ENCODE peak calls at places on chromosomes 1 and 21, in six cellular contexts. C, X, H, P, G and I are unnamed samples.

GRCh38 chr1:112083487-112083886 is 94.0 kb upstream of the KCND3 start:
- DNase-seq in X (no peak), C (peak), P (peak), H (no peak), G (no peak), I (no peak)

GRCh38 chr1:51237714-51238403 is 1.8 kb downstream of the RNF11 start:
- DNase-seq in X (no peak), H (no peak), G (no peak), P (no peak), C (peak), I (no peak)

GRCh38 chr21:44817914-44818635 is at the start of gene SUMO3:
- DNase-seq in P (peak), X (peak), G (peak), C (peak), H (peak), I (peak)

GRCh38 chr1:188782220-188782841 is 1695.3 kb downstream of the BRINP3 start:
- DNase-seq in G (peak), X (peak), P (peak), H (no peak), C (peak), I (peak)

GRCh38 chr1:43867946-43868740 is 65.5 kb upstream of the ARTN start:
- DNase-seq in G (no peak), H (no peak), X (no peak), P (no peak), C (peak), I (no peak)

GRCh38 chr21:39611547-39612190 is 1.1 kb upstream of the B3GALT5 start:
- DNase-seq in C (no peak), H (no peak), X (no peak), G (no peak), P (no peak), I (no peak)

GRCh38 chr1:12152106-12152891 is 14.5 kb upstream of the TNFRSF1B start:
- DNase-seq in C (no peak), H (no peak), X (no peak), P (no peak), G (no peak), I (no peak)

GRCh38 chr1:9629445-9630201 is 21.9 kb upstream of the PIK3CD start:
- DNase-seq in C (no peak), X (no peak), H (peak), G (no peak), P (no peak), I (no peak)

GRCh38 chr21:29376556-29376955 is 77.8 kb downstream of the BACH1 start:
- DNase-seq in P (peak), H (no peak), G (peak), C (no peak), X (peak), I (peak)

GRCh38 chr1:46547481-46548383 is 3.7 kb downstream of the KNCN start:
- DNase-seq in G (peak), C (peak), H (no peak), P (no peak), X (no peak), I (peak)

GRCh38 chr21:25515484-25516405 is 91.5 kb downstream of the MRPL39 start:
- DNase-seq in P (no peak), X (no peak), G (no peak), H (no peak), C (peak), I (no peak)

GRCh38 chr1:92563457-92564216 is 76.9 kb upstream of the GFI1 start:
- DNase-seq in C (no peak), P (no peak), G (no peak), X (no peak), H (no peak), I (no peak)

GRCh38 chr1:227792216-227793078 is 23.0 kb upstream of the PRSS38 start:
- DNase-seq in X (no peak), H (peak), P (no peak), C (no peak), G (no peak), I (no peak)

GRCh38 chr1:213065800-213066199 is 14.8 kb downstream of the RPS6KC1 start:
- DNase-seq in P (no peak), C (no peak), H (no peak), G (no peak), X (no peak), I (no peak)

GRCh38 chr1:31152181-31152768 is 86.8 kb upstream of the PUM1 start:
- DNase-seq in G (no peak), C (peak), X (no peak), P (no peak), H (no peak), I (no peak)

GRCh38 chr1:30842698-30843354 is 65.7 kb downstream of the SDC3 start:
- DNase-seq in G (no peak), X (no peak), P (no peak), H (no peak), C (peak), I (no peak)

GRCh38 chr1:24567792-24568388 is 12.0 kb downstream of the NCMAP start:
- DNase-seq in C (no peak), H (no peak), P (no peak), G (peak), X (no peak), I (peak)

GRCh38 chr1:1068374-1069060 is 5.6 kb downstream of the RNF223 start:
- DNase-seq in P (no peak), C (no peak), G (peak), X (no peak), H (no peak), I (peak)

GRCh38 chr1:108502624-108503023 is 52.5 kb downstream of the NBPF6 start:
- DNase-seq in X (no peak), G (no peak), H (no peak), P (no peak), C (peak), I (no peak)

GRCh38 chr1:174654553-174654952 is 206.8 kb downstream of the GPR52 start:
- DNase-seq in C (no peak), X (no peak), G (no peak), P (no peak), H (no peak), I (no peak)

GRCh38 chr1:65949230-65949626 is 156.5 kb downstream of the PDE4B start:
- DNase-seq in G (no peak), P (no peak), X (no peak), H (no peak), C (no peak), I (no peak)

GRCh38 chr1:40017951-40018575 is 22.5 kb upstream of the CAP1 start:
- DNase-seq in X (no peak), H (no peak), P (no peak), C (no peak), G (no peak), I (no peak)

GRCh38 chr1:177703888-177704446 is 265.9 kb downstream of the SEC16B start:
- DNase-seq in C (no peak), G (no peak), X (no peak), P (no peak), H (no peak), I (no peak)

GRCh38 chr1:178538192-178538916 is 25.4 kb downstream of the TEX35 start:
- DNase-seq in C (peak), X (no peak), G (no peak), H (no peak), P (no peak), I (no peak)

DNA sequence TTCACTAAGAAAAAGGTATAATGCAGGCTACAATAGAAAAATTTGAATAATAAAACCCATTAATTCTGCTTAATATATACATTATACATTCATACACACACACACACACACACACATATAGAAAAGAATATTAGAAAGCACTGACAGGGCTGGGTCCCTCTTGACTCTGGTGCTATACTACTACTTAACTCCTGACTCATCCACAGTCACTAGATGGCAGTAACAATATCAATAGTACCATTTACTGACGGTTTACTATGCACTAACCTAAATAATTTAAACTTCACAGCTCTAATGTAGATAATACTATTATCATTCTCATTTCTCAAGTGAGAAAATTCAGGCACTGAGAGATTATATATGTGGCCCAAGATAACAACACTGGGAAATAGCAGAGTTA is 87.5 kb downstream of the COP1 start:
- DNase-seq in C (peak), H (no peak), G (peak), P (no peak), X (no peak), I (peak)
- TF ChIP-seq CTCF in C (peak), H (peak), G (peak), P (no peak), X (no peak), I (peak)

DNA sequence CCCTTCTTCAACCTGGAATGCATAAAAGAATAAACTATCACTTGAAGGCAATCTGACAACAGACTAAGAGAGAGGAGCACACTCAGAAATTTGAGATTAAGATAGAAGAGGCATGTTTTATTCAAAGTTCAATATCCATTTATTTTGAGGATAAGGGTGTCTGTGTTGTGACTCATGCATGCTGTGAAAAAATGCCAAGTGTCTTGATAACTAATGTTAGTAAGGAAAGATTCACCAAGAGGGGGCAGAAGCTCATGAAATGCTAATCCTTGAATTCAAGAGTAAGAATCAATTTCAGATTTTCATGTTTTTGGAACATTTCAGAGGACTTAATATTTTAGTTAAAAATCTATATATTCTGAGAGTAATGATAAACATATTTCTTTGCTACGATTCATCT is 94.0 kb downstream of the IFI44 start:
- DNase-seq in X (no peak), P (no peak), H (no peak), C (peak), G (no peak), I (no peak)
- TF ChIP-seq CTCF in X (no peak), P (no peak), H (no peak), C (peak), G (no peak), I (no peak)

GRCh38 chr1:191888996-191889622 is 269.2 kb upstream of the RGS18 start:
- DNase-seq in H (no peak), G (no peak), X (no peak), C (peak), P (no peak), I (no peak)
- TF ChIP-seq CTCF in H (no peak), G (no peak), X (no peak), C (no peak), P (no peak), I (no peak)

DNA sequence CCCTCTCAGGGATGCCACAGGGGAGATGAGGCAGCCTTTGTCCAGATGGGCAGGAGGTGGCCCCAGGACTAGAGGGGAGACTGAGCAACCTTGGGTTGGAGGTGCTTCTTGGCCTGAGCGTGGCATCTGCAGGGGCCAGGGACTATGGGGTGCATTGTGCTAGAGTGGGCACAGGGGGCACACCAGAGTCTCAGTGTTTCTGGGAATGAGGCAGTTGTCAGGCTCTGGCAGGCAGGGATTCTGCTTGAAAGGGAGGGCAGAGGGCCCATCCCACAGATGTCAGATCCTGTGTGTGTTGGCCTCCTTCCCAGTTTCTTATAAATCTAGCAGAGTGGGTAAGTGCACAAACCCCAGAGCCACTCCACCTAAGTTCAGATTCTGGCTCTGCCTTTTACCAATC is 13.7 kb downstream of the LGR6 start:
- DNase-seq in X (no peak), H (no peak), P (no peak), G (no peak), C (peak), I (no peak)
- TF ChIP-seq CTCF in X (peak), H (peak), P (peak), G (no peak), C (peak), I (no peak)

DNA sequence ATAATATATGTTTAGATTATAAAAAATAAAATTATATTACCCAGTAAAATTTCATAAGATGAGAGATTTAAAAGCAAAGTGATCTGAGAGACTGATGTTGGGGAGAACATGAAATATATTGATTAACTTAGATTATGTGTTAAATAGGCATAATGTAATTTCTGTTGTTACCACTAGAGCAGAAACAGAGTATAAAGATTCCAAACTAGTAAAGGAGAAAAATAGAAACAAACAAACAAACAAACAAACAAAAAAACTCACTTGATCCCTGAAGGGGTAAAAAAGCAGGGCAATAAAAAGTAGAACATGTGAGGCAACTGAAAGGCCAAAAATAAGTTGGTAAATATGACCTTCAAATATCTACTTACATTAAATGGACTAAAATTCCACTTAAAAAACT is 640.4 kb upstream of the RGS18 start:
- DNase-seq in H (no peak), X (no peak), G (no peak), C (no peak), P (no peak), I (no peak)
- TF ChIP-seq CTCF in H (peak), X (peak), G (no peak), C (no peak), P (peak), I (no peak)